ENCODE peak calls at places on chromosomes 1 and 21, in five cellular contexts. M is GM12878, S is H1, U is NT2/D1, N is HepG2. R is an unnamed sample.

GRCh38 chr1:160708118-160708517 is 3.5 kb downstream of the CD48 start:
- DNase-seq in M (no peak), U (no peak), S (no peak), N (no peak), R (no peak)

GRCh38 chr1:85992756-85993155 is 163.8 kb downstream of the COL24A1 start:
- DNase-seq in M (no peak), U (no peak), S (no peak), N (no peak), R (no peak)

GRCh38 chr1:1899266-1899966 is 8.5 kb upstream of the GNB1 start:
- DNase-seq in S (no peak), N (peak), M (no peak), U (no peak), R (no peak)

GRCh38 chr21:42012344-42012743 is 2.2 kb upstream of the ZBTB21 start:
- DNase-seq in N (no peak), U (no peak), S (no peak), M (no peak), R (no peak)

GRCh38 chr1:41401899-41402298 is 40.7 kb downstream of the FOXO6 start:
- DNase-seq in N (no peak), S (no peak), M (no peak), U (no peak), R (no peak)

GRCh38 chr1:208834346-208835081 is 590.3 kb upstream of the PLXNA2 start:
- DNase-seq in S (no peak), M (no peak), N (no peak), U (no peak), R (no peak)

GRCh38 chr1:13896932-13897331 is 196.9 kb downstream of the PRDM2 start:
- DNase-seq in U (no peak), M (no peak), S (no peak), N (no peak), R (no peak)

GRCh38 chr1:52970149-52970548 is 43.1 kb downstream of the SCP2 start:
- DNase-seq in U (no peak), S (no peak), N (peak), M (no peak), R (peak)

GRCh38 chr1:183590225-183591191 is at the start of gene NCF2:
- DNase-seq in U (no peak), M (peak), S (no peak), N (no peak), R (no peak)

GRCh38 chr1:77832889-77833288 is 53.4 kb downstream of the MIGA1 start:
- DNase-seq in S (no peak), M (no peak), N (no peak), U (no peak), R (no peak)

GRCh38 chr1:116493036-116493435 is 77.8 kb downstream of the CD58 start:
- DNase-seq in S (no peak), M (no peak), U (no peak), N (no peak), R (no peak)

GRCh38 chr1:4973341-4973740 is 318.9 kb downstream of the AJAP1 start:
- DNase-seq in N (no peak), U (no peak), M (no peak), S (no peak), R (no peak)

GRCh38 chr1:93845554-93846150 is 33.4 kb downstream of the DNTTIP2 start:
- DNase-seq in S (no peak), U (peak), M (no peak), N (peak), R (no peak)

GRCh38 chr1:114861384-114861783 is 6.7 kb downstream of the SYCP1 start:
- DNase-seq in S (no peak), M (no peak), U (no peak), N (no peak), R (no peak)

GRCh38 chr1:153533689-153534201 is 2.0 kb downstream of the S100A6 start:
- DNase-seq in N (peak), S (no peak), M (no peak), U (no peak), R (no peak)
- TF ChIP-seq SUZ12 in N (no peak), S (no peak), M (no peak), U (no peak), R (no peak)

GRCh38 chr1:147470079-147470478 is 71.2 kb upstream of the BCL9 start:
- DNase-seq in N (no peak), S (no peak), U (no peak), M (no peak), R (no peak)

GRCh38 chr1:147473735-147474049 is 67.6 kb upstream of the BCL9 start:
- DNase-seq in M (no peak), S (no peak), U (no peak), N (no peak), R (no peak)

GRCh38 chr1:147475488-147475887 is 65.8 kb upstream of the BCL9 start:
- DNase-seq in M (no peak), S (no peak), N (no peak), U (no peak), R (no peak)

GRCh38 chr1:147472489-147472888 is 68.8 kb upstream of the BCL9 start:
- DNase-seq in S (no peak), M (no peak), N (no peak), U (no peak), R (no peak)

DNA sequence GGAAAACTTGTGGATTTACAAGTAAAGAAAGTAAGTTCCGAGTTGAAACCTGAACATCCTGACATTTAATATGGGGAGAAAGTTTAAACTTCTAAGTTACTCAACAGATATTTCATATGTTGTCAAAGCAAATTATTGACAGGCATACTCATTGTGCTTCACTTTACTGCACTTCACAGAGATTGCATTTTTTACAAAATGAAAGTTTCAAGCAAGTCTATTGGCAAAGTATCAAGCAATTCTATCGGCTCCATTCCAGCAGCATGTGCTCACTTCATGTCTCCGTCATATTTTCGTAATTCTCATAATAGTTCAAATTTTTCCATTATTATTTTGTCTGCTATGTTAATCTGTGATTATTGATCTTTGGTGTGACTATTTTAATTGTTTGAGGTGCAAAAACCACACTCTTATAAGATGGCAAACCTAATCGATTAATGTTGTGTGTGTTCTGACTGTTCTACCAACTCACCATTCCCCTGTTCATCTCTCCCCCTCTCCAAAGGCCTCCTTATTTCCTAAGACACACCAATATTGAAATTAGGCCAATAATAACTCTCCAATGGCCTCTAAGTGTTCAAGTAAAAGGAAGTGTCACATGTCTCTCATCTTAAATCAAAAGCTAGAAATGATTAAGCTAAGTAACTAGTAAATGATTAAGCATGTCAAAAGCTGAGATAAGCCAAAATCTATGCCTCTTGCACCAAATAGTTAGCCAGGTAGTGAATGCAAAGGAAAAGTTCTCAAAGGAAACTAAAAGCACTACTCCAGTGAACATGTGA is 68.2 kb upstream of the BCL9 start:
- DNase-seq in S (no peak), M (no peak), N (no peak), U (no peak), R (no peak)
- TF ChIP-seq SUZ12 in S (no peak), M (no peak), N (no peak), U (no peak), R (no peak)

GRCh38 chr1:176801553-176802020 is 338.6 kb downstream of the PAPPA2 start:
- DNase-seq in U (no peak), M (no peak), N (no peak), S (no peak), R (no peak)
- TF ChIP-seq SUZ12 in U (no peak), M (no peak), N (no peak), S (no peak), R (no peak)

GRCh38 chr1:232162001-232162400 is 467.9 kb downstream of the SIPA1L2 start:
- DNase-seq in N (no peak), U (no peak), M (no peak), S (no peak), R (no peak)
- TF ChIP-seq SUZ12 in N (no peak), U (no peak), M (no peak), S (no peak), R (no peak)

GRCh38 chr1:229058111-229058551 is 212.8 kb upstream of the RAB4A start:
- DNase-seq in M (no peak), S (no peak), N (no peak), U (no peak), R (no peak)
- TF ChIP-seq SUZ12 in M (no peak), S (no peak), N (no peak), U (no peak), R (no peak)

GRCh38 chr21:43866659-43867331 is 1.8 kb downstream of the AGPAT3 start:
- DNase-seq in U (no peak), S (no peak), M (peak), N (peak), R (no peak)
- TF ChIP-seq SUZ12 in U (no peak), S (no peak), M (no peak), N (no peak), R (no peak)

GRCh38 chr1:235984041-235984820 is 80.7 kb downstream of the NID1 start:
- DNase-seq in S (no peak), N (no peak), U (no peak), M (no peak), R (no peak)
- TF ChIP-seq SUZ12 in S (no peak), N (no peak), U (no peak), M (no peak), R (no peak)

DNA sequence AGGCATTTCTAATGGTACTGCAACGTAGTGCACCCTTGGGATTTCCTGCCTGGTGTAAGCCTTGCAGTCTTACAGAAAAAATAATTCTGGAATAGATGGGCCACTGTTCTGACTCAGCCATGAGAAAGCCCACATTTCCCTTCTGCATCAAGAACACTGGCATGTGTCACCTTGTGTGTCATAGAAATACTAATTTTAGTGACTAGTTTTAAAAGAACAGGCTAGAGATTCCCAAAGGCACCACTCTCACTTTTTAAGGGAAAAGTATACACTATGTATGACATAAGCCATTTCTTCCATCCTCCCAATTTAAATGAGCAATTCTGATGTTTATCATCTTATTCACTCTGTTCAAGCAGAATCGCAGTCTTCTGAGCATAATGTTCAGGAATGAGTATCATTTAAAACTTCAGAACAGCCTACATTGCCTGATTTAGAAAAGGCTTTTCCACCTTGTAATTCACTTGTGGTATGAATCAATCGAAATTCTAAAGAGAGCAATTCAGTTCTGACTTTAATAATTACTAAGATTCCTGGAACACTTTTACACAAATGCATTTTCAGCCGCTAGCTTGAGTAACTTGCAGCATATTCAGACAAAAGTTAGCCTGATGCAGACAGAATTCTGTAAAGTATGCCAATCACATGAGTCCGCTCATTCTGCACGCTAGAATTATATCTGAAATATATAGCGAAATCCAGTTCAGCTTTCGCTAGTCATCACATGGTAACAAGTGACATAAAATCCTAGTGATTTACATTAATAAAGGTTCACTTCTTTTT is 18.9 kb downstream of the RGS13 start:
- DNase-seq in S (no peak), N (no peak), M (no peak), U (no peak), R (no peak)
- TF ChIP-seq SUZ12 in S (no peak), N (no peak), M (no peak), U (no peak), R (no peak)

GRCh38 chr1:24343412-24344089 is 24.4 kb downstream of the GRHL3 start:
- DNase-seq in S (no peak), N (no peak), M (no peak), U (no peak), R (no peak)

GRCh38 chr1:24338447-24338846 is 19.3 kb downstream of the GRHL3 start:
- DNase-seq in N (no peak), U (no peak), M (no peak), S (no peak), R (no peak)

GRCh38 chr1:24340770-24341169 is 21.6 kb downstream of the GRHL3 start:
- DNase-seq in U (no peak), N (no peak), S (no peak), M (no peak), R (no peak)

GRCh38 chr1:24339996-24340395 is 20.8 kb downstream of the GRHL3 start:
- DNase-seq in M (no peak), N (no peak), S (no peak), U (no peak), R (no peak)

DNA sequence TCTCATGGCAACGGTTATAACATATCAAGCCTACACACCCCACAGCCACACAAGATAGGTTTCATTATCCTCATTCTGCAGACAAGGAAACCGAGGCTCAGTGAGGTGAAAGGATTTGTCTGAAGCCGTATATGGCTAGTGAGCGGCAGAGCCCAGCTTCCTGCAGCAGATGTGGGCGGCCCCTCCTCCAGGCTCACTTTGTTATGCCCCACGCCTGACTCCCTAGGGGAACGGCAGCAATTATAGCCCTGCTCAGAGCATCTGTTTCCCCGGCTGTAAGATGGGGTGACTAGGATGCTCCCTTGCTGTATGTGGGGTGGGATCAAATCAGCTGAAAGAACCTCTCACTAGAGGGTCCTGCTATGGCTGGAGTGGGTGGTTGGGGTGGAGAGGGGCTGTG is 22.1 kb downstream of the GRHL3 start:
- DNase-seq in U (no peak), M (no peak), N (no peak), S (no peak), R (no peak)
- TF ChIP-seq SUZ12 in U (no peak), M (no peak), N (no peak), S (no peak), R (no peak)

DNA sequence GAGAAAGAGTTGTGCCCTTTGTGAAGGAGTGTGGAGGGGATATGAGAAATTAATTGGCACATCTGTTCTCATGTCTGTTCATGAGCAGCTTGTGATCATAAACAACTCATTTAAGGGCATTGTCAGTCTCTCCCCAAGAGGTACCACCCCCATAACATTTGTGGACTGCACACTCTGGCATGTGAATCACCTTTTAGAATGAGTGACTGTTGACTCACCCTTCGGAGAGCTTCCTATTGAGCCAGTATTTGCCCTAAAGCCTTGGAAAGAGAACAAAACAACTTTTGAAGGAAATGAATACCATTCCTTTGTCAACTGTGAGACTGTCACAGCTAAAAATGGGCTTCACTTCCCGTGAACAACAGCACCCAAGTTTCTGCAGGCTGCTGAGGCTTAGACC is 27.5 kb upstream of the MYSM1 start:
- DNase-seq in U (peak), N (peak), S (no peak), M (no peak), R (no peak)
- TF ChIP-seq SUZ12 in U (no peak), N (no peak), S (no peak), M (no peak), R (no peak)

R was measured in HEK293T.